ENCODE peak calls at places on chromosomes 5 and 9, in ten cellular contexts. Q is SK-N-SH, E is body of pancreas, K is upper lobe of right lung, G is right lobe of liver, N is bronchial epithelial cell, R is cardiac muscle cell, H is upper lobe of left lung, U is foreskin fibroblast, V is fibroblast of the aortic adventitia. S is an unnamed sample.

GRCh38 chr9:114908104-114908621 is 22.2 kb downstream of the TNFSF8 start:
- DNase-seq in Q (no peak), E (peak; percentile 47), K (no peak), G (no peak), N (peak; percentile 100), R (no peak), H (no peak), U (peak; percentile 51), V (no peak), S (peak; percentile 71)

GRCh38 chr9:117616436-117616835 is 87.8 kb upstream of the TLR4 start:
- DNase-seq in Q (peak; percentile 61), E (no peak), K (no peak), G (no peak), N (no peak), R (no peak), H (no peak), U (no peak), V (no peak), S (no peak)

GRCh38 chr9:94014066-94014654 is 59.0 kb upstream of the BARX1 start:
- DNase-seq in Q (peak; percentile 46), E (no peak), K (no peak), G (no peak), N (peak; percentile 39), R (peak; percentile 52), H (no peak), U (no peak), V (peak; percentile 64), S (peak; percentile 32)

GRCh38 chr5:24854350-24854749 is 209.6 kb upstream of the CDH10 start:
- DNase-seq in Q (no peak), E (no peak), K (no peak), G (no peak), N (peak; percentile 24), R (no peak), H (no peak), U (no peak), V (no peak), S (no peak)

GRCh38 chr5:95754545-95754944 is 23.4 kb downstream of the RHOBTB3 start:
- DNase-seq in Q (no peak), E (no peak), K (no peak), G (no peak), N (no peak), R (no peak), H (no peak), U (no peak), V (no peak), S (no peak)

GRCh38 chr5:2579126-2579525 is 172.4 kb downstream of the IRX2 start:
- DNase-seq in Q (no peak), E (no peak), K (no peak), G (no peak), N (no peak), R (no peak), H (no peak), U (no peak), V (no peak), S (no peak)

GRCh38 chr5:103638979-103639378 is 76.4 kb upstream of the NUDT12 start:
- DNase-seq in Q (no peak), E (no peak), K (no peak), G (no peak), N (no peak), R (no peak), H (no peak), U (no peak), V (no peak), S (no peak)

GRCh38 chr9:131407717-131408195 is 13.9 kb downstream of the PRRC2B start:
- DNase-seq in Q (no peak), E (peak; percentile 49), K (peak; percentile 72), G (no peak), N (peak; percentile 71), R (peak; percentile 54), H (no peak), U (no peak), V (peak; percentile 59), S (peak; percentile 52)

GRCh38 chr5:67518227-67518626 is 321.6 kb upstream of the CD180 start:
- DNase-seq in Q (no peak), E (no peak), K (no peak), G (no peak), N (no peak), R (no peak), H (no peak), U (no peak), V (no peak), S (no peak)

GRCh38 chr9:87950765-87951488 is 23.4 kb downstream of the CDK20 start:
- DNase-seq in Q (peak; percentile 52), E (no peak), K (no peak), G (no peak), N (peak; percentile 35), R (peak; percentile 44), H (no peak), U (peak; percentile 9), V (peak; percentile 44), S (no peak)

GRCh38 chr5:61362796-61363364 is 30.8 kb downstream of the ZSWIM6 start:
- DNase-seq in Q (no peak), E (no peak), K (no peak), G (no peak), N (no peak), R (peak; percentile 23), H (no peak), U (peak; percentile 37), V (no peak), S (peak; percentile 6)
- TF ChIP-seq CTCF in Q (peak; percentile 35), E (no peak), K (no peak), G (peak; percentile 12), N (peak; percentile 16), R (peak; percentile 25), H (no peak), U (peak; percentile 28), V (peak; percentile 19), S (peak; percentile 29)

DNA sequence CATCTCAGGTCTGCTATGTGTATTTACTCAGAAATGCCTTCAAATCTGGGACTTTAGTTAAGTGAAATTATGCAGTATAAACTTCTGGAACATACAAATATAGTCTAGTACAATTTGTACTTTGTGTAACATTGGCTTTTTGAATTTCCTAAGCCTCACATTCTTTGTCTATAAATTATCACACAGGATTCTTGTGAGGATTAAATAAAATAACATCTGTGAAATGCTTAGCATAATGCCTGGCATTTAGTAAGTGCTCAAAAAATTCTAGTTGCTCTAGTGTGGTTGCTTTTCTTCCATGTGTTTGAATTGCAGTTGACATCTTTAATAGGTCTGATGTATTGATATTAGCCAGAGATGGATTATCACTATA is 2.6 kb downstream of the HMMR start:
- DNase-seq in Q (no peak), E (no peak), K (no peak), G (no peak), N (no peak), R (no peak), H (no peak), U (no peak), V (no peak), S (peak; percentile 29)
- H3K4me3 ChIP-seq in Q (no peak overlapping the region), E (no peak overlapping the region), K (no peak overlapping the region), G (no peak overlapping the region), N (no peak overlapping the region), R (no peak overlapping the region), H (no peak overlapping the region), U (no peak overlapping the region), V (no peak overlapping the region), S (no peak overlapping the region)

DNA sequence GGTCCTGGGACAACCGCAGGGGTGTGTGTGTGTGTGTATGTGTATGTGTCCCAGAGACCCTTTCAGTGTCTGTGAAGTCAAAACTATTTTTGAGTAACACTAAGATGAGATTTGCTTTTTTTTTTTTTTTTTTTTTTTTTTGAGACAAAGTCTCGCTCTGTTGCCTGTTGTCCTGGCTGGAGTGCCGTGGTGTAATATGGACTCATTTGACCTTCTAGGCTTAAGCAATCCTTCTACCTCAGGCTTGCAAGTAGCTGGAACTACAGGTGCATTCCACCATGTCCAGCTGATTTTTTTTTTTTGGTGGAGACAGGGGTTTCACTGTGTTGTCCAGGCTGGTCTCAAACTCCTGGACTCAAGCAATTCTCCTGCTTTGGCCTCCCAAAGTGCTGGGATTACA is 97.4 kb upstream of the KLF9 start:
- DNase-seq in Q (no peak), E (no peak), K (no peak), G (no peak), N (no peak), R (no peak), H (no peak), U (no peak), V (no peak), S (no peak)
- TF ChIP-seq CTCF in Q (no peak), E (no peak), K (no peak), G (no peak), N (no peak), R (no peak), H (no peak), U (no peak), V (no peak), S (no peak)

DNA sequence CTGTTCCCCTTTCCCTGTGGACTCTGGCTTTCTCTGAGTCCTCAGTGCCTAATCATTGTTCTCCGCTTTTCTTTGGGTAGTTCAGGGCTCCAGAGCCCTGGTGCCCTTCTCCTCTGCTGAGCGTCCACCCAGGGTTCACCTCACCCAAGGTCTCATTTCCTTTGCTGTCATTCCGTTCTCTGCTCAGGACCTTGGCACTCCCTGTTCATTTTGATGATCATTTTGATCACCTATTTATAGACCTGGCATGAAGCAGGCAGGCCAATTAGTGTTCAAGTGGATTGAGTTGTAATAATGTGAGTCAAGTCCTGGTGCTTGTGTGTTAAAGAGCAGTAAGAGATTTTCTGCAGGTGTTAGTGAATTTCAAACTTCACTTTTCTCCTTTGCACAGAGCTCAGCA is 3.6 kb downstream of the TRIO start:
- DNase-seq in Q (no peak), E (no peak), K (no peak), G (no peak), N (no peak), R (no peak), H (no peak), U (no peak), V (no peak), S (no peak)
- H3K4me3 ChIP-seq in Q (no peak overlapping the region), E (no peak overlapping the region), K (no peak overlapping the region), G (no peak overlapping the region), N (no peak overlapping the region), R (no peak overlapping the region), H (no peak overlapping the region), U (peak overlapping the region; percentile 96), V (peak overlapping the region; percentile 87), S (peak overlapping the region; percentile 94)

GRCh38 chr5:7074176-7074575 is 321.8 kb upstream of the ADCY2 start:
- DNase-seq in Q (peak; percentile 7), E (no peak), K (no peak), G (no peak), N (no peak), R (no peak), H (no peak), U (no peak), V (no peak), S (no peak)
- TF ChIP-seq CTCF in Q (peak; percentile 10), E (no peak), K (no peak), G (no peak), N (no peak), R (no peak), H (no peak), U (no peak), V (no peak), S (no peak)

S was measured in AG10803.